ENCODE peak calls at places on chromosomes 4 and X, in four cellular contexts. F, S, I and M are unnamed samples.

GRCh38 chrX:20315140-20315539 is 48.4 kb upstream of the RPS6KA3 start:
- DNase-seq in F (no peak), S (no peak), I (no peak), M (no peak)

GRCh38 chrX:154549766-154550165 is 2.3 kb downstream of the IKBKG start:
- DNase-seq in F (peak; percentile 77), S (no peak), I (no peak), M (no peak)

GRCh38 chr4:62495039-62495438 is 1294.9 kb downstream of the ADGRL3 start:
- DNase-seq in F (no peak), S (no peak), I (no peak), M (no peak)

GRCh38 chr4:75881476-75881875 is 20.8 kb downstream of the PPEF2 start:
- DNase-seq in F (no peak), S (no peak), I (no peak), M (no peak)

GRCh38 chr4:121927948-121928347 is 23.9 kb downstream of the TRPC3 start:
- DNase-seq in F (no peak), S (no peak), I (no peak), M (no peak)

GRCh38 chrX:6852869-6853268 is 294.6 kb upstream of the STS start:
- DNase-seq in F (no peak), S (no peak), I (no peak), M (no peak)

GRCh38 chr4:168498259-168498658 is 1.4 kb downstream of the PALLD start:
- DNase-seq in F (peak; percentile 16), S (no peak), I (no peak), M (no peak)

GRCh38 chr4:127788517-127788916 is 6.4 kb downstream of the HSPA4L start:
- DNase-seq in F (no peak), S (no peak), I (no peak), M (no peak)

GRCh38 chr4:11073621-11074051 is 355.1 kb downstream of the HS3ST1 start:
- DNase-seq in F (no peak), S (no peak), I (peak; percentile 81), M (no peak)

GRCh38 chrX:133359466-133359865 is 55.8 kb downstream of the GPC4 start:
- DNase-seq in F (no peak), S (no peak), I (no peak), M (no peak)

GRCh38 chr4:105107105-105107856 is 39.4 kb upstream of the TET2 start:
- DNase-seq in F (no peak), S (no peak), I (no peak), M (no peak)

GRCh38 chrX:1392376-1393130 is 640 bp upstream of the SLC25A6 start:
- DNase-seq in F (peak; percentile 52), S (peak; percentile 56), I (no peak), M (peak; percentile 73)

GRCh38 chr4:95084584-95084983 is 326.8 kb downstream of the BMPR1B start:
- DNase-seq in F (no peak), S (no peak), I (no peak), M (no peak)

GRCh38 chrX:57329008-57329407 is 42.5 kb downstream of the FAAH2 start:
- DNase-seq in F (no peak), S (peak; percentile 3), I (no peak), M (no peak)

GRCh38 chr4:108454227-108454626 is 166.1 kb upstream of the RPL34 start:
- DNase-seq in F (no peak), S (no peak), I (no peak), M (no peak)

GRCh38 chr4:186920486-186920885 is 196.8 kb upstream of the FAT1 start:
- DNase-seq in F (peak; percentile 80), S (no peak), I (no peak), M (no peak)

GRCh38 chr4:48124870-48125269 is 9.2 kb downstream of the TXK start:
- DNase-seq in F (no peak), S (no peak), I (no peak), M (no peak)

GRCh38 chr4:48126621-48127020 is 7.4 kb downstream of the TXK start:
- DNase-seq in F (no peak), S (no peak), I (no peak), M (no peak)

GRCh38 chr4:48127882-48128394 is 6.1 kb downstream of the TXK start:
- DNase-seq in F (peak; percentile 94), S (peak; percentile 49), I (no peak), M (peak; percentile 55)

GRCh38 chr4:48129307-48130014 is 4.6 kb downstream of the TXK start:
- DNase-seq in F (no peak), S (peak; percentile 13), I (peak; percentile 42), M (no peak)

GRCh38 chr4:48127231-48127881 is 6.7 kb downstream of the TXK start:
- DNase-seq in F (no peak), S (no peak), I (no peak), M (no peak)
- H3K4me3 ChIP-seq in F (no peak overlapping the region), S (no peak overlapping the region), I (no peak overlapping the region), M (peak overlapping the region; percentile 17)

DNA sequence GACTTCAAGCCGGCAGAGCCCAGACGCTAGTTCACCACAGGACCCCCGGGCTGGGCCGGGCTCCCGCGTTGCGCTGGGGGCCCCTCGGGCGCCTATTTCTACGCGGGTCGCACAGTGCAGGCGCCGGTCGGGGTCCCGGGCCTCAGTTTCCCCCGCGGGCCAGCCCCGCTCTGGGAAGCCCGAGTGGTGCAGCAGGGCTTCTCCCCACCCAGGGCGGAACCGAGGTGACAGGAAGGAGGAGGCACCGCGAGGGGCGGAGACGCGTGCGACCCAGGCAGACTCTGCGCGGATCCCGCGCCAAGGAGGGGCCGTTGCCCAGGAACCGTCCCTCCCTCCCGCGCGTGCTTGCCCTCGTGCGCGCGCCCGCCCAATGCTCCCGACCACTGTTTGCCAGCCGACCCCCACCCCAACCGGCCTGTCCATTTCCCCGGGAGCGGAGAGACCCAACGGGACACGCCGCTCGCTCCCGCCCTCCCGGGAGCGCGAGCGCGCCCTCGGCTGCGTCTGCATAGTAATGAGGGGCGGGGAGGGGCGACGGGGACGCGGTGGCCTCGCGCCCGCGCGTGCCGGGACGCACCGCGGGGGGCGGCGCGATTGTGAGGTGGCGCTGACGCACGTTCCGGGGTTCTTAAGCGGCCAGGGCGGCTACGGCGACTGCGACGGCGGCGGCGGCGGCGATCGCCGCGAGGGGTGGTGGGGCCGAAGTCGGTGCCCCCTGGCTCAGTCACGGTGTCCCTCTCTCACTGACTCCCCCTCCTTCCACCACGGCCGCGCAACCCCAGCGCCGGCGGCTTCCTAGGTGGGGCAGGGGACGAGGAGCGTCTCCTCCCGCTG is at the start of gene CPEB2:
- DNase-seq in F (peak; percentile 97), S (peak; percentile 56), I (peak; percentile 97), M (peak; percentile 92)
- TF ChIP-seq POLR2A in F (peak; percentile 96), S (peak; percentile 93), I (peak; percentile 97), M (peak; percentile 79)

GRCh38 chrX:142005532-142005931 is 101.8 kb downstream of the MAGEC1 start:
- DNase-seq in F (no peak), S (no peak), I (no peak), M (no peak)

GRCh38 chrX:142001934-142002333 is 98.2 kb downstream of the MAGEC1 start:
- DNase-seq in F (no peak), S (no peak), I (no peak), M (no peak)
- H3K27ac ChIP-seq in F (no peak overlapping the region), S (no peak overlapping the region), I (no peak overlapping the region), M (no peak overlapping the region)

DNA sequence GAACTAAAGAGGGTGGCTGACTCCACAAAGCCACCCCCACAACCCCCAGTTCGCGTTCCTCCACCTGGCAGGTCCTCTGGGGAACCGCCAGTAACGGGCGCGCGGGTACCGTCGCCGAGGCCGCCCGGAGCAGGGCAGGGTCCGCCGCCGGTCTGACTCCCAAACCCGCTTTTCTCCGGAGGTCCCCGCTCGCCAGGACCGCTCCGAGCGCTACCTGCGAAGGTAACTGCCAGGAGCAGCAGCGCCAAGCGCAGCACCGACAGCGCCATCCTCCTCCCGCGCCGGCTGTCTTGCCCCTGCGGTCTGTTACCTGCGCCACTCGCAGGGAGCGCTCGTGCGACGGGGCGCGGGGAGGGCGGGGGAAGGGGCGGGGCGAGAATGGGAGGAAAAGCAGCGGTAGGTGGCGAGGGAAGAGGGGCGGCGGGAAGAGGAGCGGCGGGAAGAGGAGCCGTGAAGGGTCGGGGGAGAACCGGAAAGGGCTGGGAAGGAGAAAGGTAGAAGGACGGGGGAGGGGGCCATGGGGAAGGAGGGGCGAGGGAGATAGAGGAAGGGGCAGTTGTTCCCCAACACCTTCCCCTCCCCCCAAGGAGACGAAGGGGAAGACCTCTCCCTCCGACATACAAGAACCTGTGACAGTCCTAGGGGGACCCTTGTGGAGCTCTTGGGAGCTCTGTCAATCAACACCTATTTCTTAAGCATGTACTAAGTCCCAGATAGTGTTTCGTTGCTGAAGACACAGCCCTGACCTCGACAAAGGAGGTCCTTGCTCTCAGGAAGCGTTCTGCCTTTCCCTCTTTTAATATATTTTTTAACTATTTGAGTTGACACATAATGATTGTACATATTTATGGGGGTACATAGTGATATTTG is at the start of gene SPINK2:
- DNase-seq in F (no peak), S (peak; percentile 61), I (no peak), M (no peak)
- H3K4me3 ChIP-seq in F (peak within 1 kb of the TSS; percentile 32), S (peak within 1 kb of the TSS; percentile 53), I (peak within 1 kb of the TSS; percentile 23), M (peak within 1 kb of the TSS; percentile 29)